ENCODE peak calls at places on chromosomes 6 and 20, in five cellular contexts. X, A, U, H and T are unnamed samples.
A peak's percentile ranks its signal among the peaks of the same experiment; 100 is the strongest.

GRCh38 chr6:75775219-75775618 is 26.2 kb downstream of the MYO6 start:
- DNase-seq in A (no peak), U (no peak), X (no peak), H (no peak), T (no peak)

GRCh38 chr20:5402903-5403531 is 86.3 kb upstream of the PROKR2 start:
- DNase-seq in U (peak; percentile 41), A (peak; percentile 26), H (peak; percentile 11), X (peak; percentile 12), T (no peak)

GRCh38 chr20:63188159-63188442 is 27.8 kb downstream of the YTHDF1 start:
- DNase-seq in U (no peak), X (no peak), H (no peak), A (no peak), T (no peak)

GRCh38 chr20:9051508-9051907 is 17.4 kb upstream of the PLCB4 start:
- DNase-seq in H (no peak), A (peak; percentile 98), X (peak; percentile 75), U (peak; percentile 95), T (no peak)

GRCh38 chr6:121210943-121211342 is 123.3 kb downstream of the TBC1D32 start:
- DNase-seq in A (no peak), X (no peak), U (no peak), H (no peak), T (peak; percentile 63)

GRCh38 chr6:22231050-22231449 is 65.8 kb downstream of the PRL start:
- DNase-seq in X (no peak), A (no peak), H (no peak), U (no peak), T (no peak)

GRCh38 chr6:73832313-73832712 is 136.3 kb downstream of the CD109 start:
- DNase-seq in U (peak; percentile 27), A (peak; percentile 25), H (no peak), X (no peak), T (no peak)

GRCh38 chr6:38720295-38720694 is 5.2 kb downstream of the DNAH8 start:
- DNase-seq in X (no peak), A (peak; percentile 8), U (peak; percentile 39), H (no peak), T (no peak)

GRCh38 chr6:157764346-157765068 is 58.5 kb upstream of the SNX9 start:
- DNase-seq in H (peak; percentile 84), A (peak; percentile 100), X (peak; percentile 88), U (peak; percentile 100), T (peak; percentile 85)

GRCh38 chr6:30541515-30542403 is 14.5 kb downstream of the GNL1 start:
- DNase-seq in X (peak; percentile 71), U (peak; percentile 92), A (peak; percentile 80), H (peak; percentile 80), T (peak; percentile 85)

GRCh38 chr6:34571388-34571787 is 15.3 kb upstream of the SPDEF start:
- DNase-seq in A (no peak), H (no peak), X (peak; percentile 9), U (no peak), T (no peak)

GRCh38 chr6:159059099-159059498 is 14.3 kb upstream of the TAGAP start:
- DNase-seq in U (no peak), A (no peak), X (no peak), H (no peak), T (no peak)

GRCh38 chr6:139879823-139880356 is 505.4 kb upstream of the CITED2 start:
- DNase-seq in U (no peak), A (peak; percentile 37), H (no peak), X (no peak), T (no peak)

GRCh38 chr20:35058184-35058583 is 34.4 kb downstream of the TRPC4AP start:
- DNase-seq in A (no peak), X (no peak), H (no peak), U (no peak), T (no peak)

GRCh38 chr6:2147737-2148448 is 97.5 kb downstream of the GMDS start:
- DNase-seq in A (peak; percentile 68), H (no peak), U (peak; percentile 67), X (no peak), T (no peak)

GRCh38 chr6:134750669-134751068 is 199.2 kb downstream of the ALDH8A1 start:
- DNase-seq in H (no peak), X (peak; percentile 32), A (peak; percentile 93), U (peak; percentile 14), T (no peak)

GRCh38 chr20:45363611-45364492 is 896 bp downstream of the SYS1 start:
- DNase-seq in H (no peak), X (no peak), U (no peak), A (no peak), T (no peak)

GRCh38 chr6:40398034-40398679 is 189.0 kb downstream of the LRFN2 start:
- DNase-seq in X (no peak), A (no peak), H (no peak), U (no peak), T (no peak)

GRCh38 chr6:164749126-164749758 is 560.2 kb downstream of the C6orf118 start:
- DNase-seq in U (peak; percentile 12), X (no peak), A (no peak), H (no peak), T (peak; percentile 23)

GRCh38 chr20:7924692-7925091 is 15.6 kb downstream of the HAO1 start:
- DNase-seq in H (no peak), A (peak; percentile 94), U (peak; percentile 98), X (peak; percentile 72), T (no peak)

GRCh38 chr6:16821834-16822264 is 60.6 kb upstream of the ATXN1 start:
- DNase-seq in H (no peak), A (no peak), U (no peak), X (no peak), T (no peak)

GRCh38 chr6:166461821-166462460 is 79.2 kb upstream of the MPC1 start:
- DNase-seq in H (no peak), A (no peak), X (no peak), U (no peak), T (no peak)

GRCh38 chr20:3209946-3210317 is 634 bp downstream of the ITPA start:
- DNase-seq in H (no peak), U (peak; percentile 38), A (peak; percentile 27), X (no peak), T (no peak)

GRCh38 chr6:64683682-64684081 is 1023.3 kb downstream of the EYS start:
- DNase-seq in X (no peak), H (no peak), A (no peak), U (peak; percentile 58), T (no peak)

GRCh38 chr6:39426057-39426592 is 103.6 kb upstream of the KCNK16 start:
- DNase-seq in U (peak; percentile 93), A (peak; percentile 83), H (no peak), X (peak; percentile 16), T (peak; percentile 83)

GRCh38 chr6:129191275-129191674 is 308.3 kb downstream of the LAMA2 start:
- DNase-seq in U (no peak), X (no peak), H (no peak), A (no peak), T (no peak)

GRCh38 chr6:29887819-29888581 is 54.3 kb upstream of the HLA-A start:
- DNase-seq in A (peak; percentile 57), H (peak; percentile 80), U (peak; percentile 48), X (peak; percentile 70), T (no peak)

GRCh38 chr6:142008016-142008735 is 124.5 kb upstream of the GJE1 start:
- DNase-seq in H (no peak), A (peak; percentile 29), U (peak; percentile 39), X (no peak), T (no peak)

GRCh38 chr20:61587036-61587435 is 335.0 kb downstream of the CDH4 start:
- DNase-seq in H (no peak), X (no peak), U (no peak), A (no peak), T (no peak)

GRCh38 chr20:549720-550496 is 6.3 kb upstream of the CSNK2A1 start:
- DNase-seq in A (no peak), H (no peak), U (no peak), X (no peak), T (no peak)

GRCh38 chr20:38836991-38837390 is 31.5 kb downstream of the PPP1R16B start:
- DNase-seq in X (no peak), A (no peak), H (no peak), U (no peak), T (no peak)

GRCh38 chr6:141552463-141552862 is 580.3 kb upstream of the GJE1 start:
- DNase-seq in U (peak; percentile 97), X (peak; percentile 11), A (peak; percentile 31), H (no peak), T (no peak)

GRCh38 chr20:51206032-51206662 is 183.2 kb upstream of the KCNG1 start:
- DNase-seq in H (no peak), U (peak; percentile 14), A (peak; percentile 18), X (no peak), T (no peak)

GRCh38 chr20:31717478-31717946 is 5.2 kb downstream of the BCL2L1 start:
- DNase-seq in U (no peak), A (no peak), H (no peak), X (no peak), T (no peak)